ENCODE peak calls at places on chromosomes 2 and 18, in seven cellular contexts. F, V, E, M, B, P and K are unnamed samples.

GRCh38 chr18:23890589-23890988 is 124.0 kb upstream of the TTC39C start:
- DNase-seq in E (no peak), V (no peak), P (no peak), F (no peak), M (no peak), B (no peak), K (no peak)

GRCh38 chr2:192741889-192742288 is 547.2 kb upstream of the TMEFF2 start:
- DNase-seq in M (no peak), V (no peak), E (no peak), F (no peak), P (no peak), B (no peak), K (no peak)

GRCh38 chr2:119293900-119294299 is 70.3 kb downstream of the STEAP3 start:
- DNase-seq in E (no peak), V (no peak), M (no peak), P (no peak), B (no peak), F (no peak), K (no peak)

GRCh38 chr2:37847792-37848191 is 77.3 kb upstream of the RMDN2 start:
- DNase-seq in V (no peak), B (no peak), P (no peak), F (no peak), M (no peak), E (no peak), K (no peak)

GRCh38 chr2:86147793-86148192 is 41.8 kb downstream of the PTCD3 start:
- DNase-seq in B (no peak), F (no peak), E (no peak), M (no peak), V (no peak), P (no peak), K (no peak)

GRCh38 chr2:120863173-120863545 is 127.5 kb downstream of the GLI2 start:
- DNase-seq in F (no peak), P (no peak), M (no peak), B (no peak), E (no peak), V (no peak), K (no peak)

GRCh38 chr18:12049983-12050811 is 43.4 kb upstream of the ANKRD62 start:
- DNase-seq in E (no peak), M (no peak), B (no peak), P (no peak), F (no peak), V (peak), K (peak)

GRCh38 chr2:59585657-59586056 is 967.8 kb downstream of the BCL11A start:
- DNase-seq in V (no peak), P (no peak), F (no peak), E (no peak), M (no peak), B (no peak), K (no peak)

GRCh38 chr2:162317910-162318279 is 589 bp downstream of the IFIH1 start:
- DNase-seq in M (no peak), V (peak), P (peak), B (no peak), F (no peak), E (no peak), K (no peak)